ENCODE peak calls at places on chromosomes 16 and 17, in five cellular contexts. One of them, this sample, is unnamed.

GRCh38 chr16:81513204-81514040 is 68.8 kb downstream of the CMIP start:
- DNase-seq in GM23248: peak
- DNase-seq in CD4-positive, CD25-positive, alpha-beta regulatory T cell: no peak
- DNase-seq in dorsolateral prefrontal cortex: peak
- DNase-seq in neural progenitor cell: peak
- DNase-seq in this sample: no peak

GRCh38 chr16:23362460-23363317 is 60.6 kb downstream of the SCNN1B start:
- DNase-seq in GM23248: no peak
- DNase-seq in CD4-positive, CD25-positive, alpha-beta regulatory T cell: no peak
- DNase-seq in dorsolateral prefrontal cortex: no peak
- DNase-seq in neural progenitor cell: no peak
- DNase-seq in this sample: peak

GRCh38 chr16:65117701-65118448 is 4.0 kb downstream of the CDH11 start:
- DNase-seq in GM23248: peak
- DNase-seq in CD4-positive, CD25-positive, alpha-beta regulatory T cell: no peak
- DNase-seq in dorsolateral prefrontal cortex: peak
- DNase-seq in neural progenitor cell: peak
- DNase-seq in this sample: peak

GRCh38 chr17:2170023-2170422 is 115.1 kb downstream of the HIC1 start:
- DNase-seq in GM23248: no peak
- DNase-seq in CD4-positive, CD25-positive, alpha-beta regulatory T cell: no peak
- DNase-seq in dorsolateral prefrontal cortex: no peak
- DNase-seq in neural progenitor cell: peak
- DNase-seq in this sample: no peak

GRCh38 chr17:10384175-10384574 is 11.4 kb upstream of the MYH13 start:
- DNase-seq in GM23248: peak
- DNase-seq in CD4-positive, CD25-positive, alpha-beta regulatory T cell: no peak
- DNase-seq in dorsolateral prefrontal cortex: peak
- DNase-seq in neural progenitor cell: peak
- DNase-seq in this sample: no peak

GRCh38 chr17:54455251-54455868 is 445.3 kb upstream of the TOM1L1 start:
- DNase-seq in GM23248: no peak
- DNase-seq in CD4-positive, CD25-positive, alpha-beta regulatory T cell: no peak
- DNase-seq in dorsolateral prefrontal cortex: no peak
- DNase-seq in neural progenitor cell: no peak
- DNase-seq in this sample: no peak

GRCh38 chr16:53893731-53894435 is 189.9 kb downstream of the FTO start:
- DNase-seq in GM23248: peak
- DNase-seq in CD4-positive, CD25-positive, alpha-beta regulatory T cell: no peak
- DNase-seq in dorsolateral prefrontal cortex: no peak
- DNase-seq in neural progenitor cell: no peak
- DNase-seq in this sample: no peak

GRCh38 chr16:65083181-65083845 is 38.5 kb downstream of the CDH11 start:
- DNase-seq in GM23248: peak
- DNase-seq in CD4-positive, CD25-positive, alpha-beta regulatory T cell: no peak
- DNase-seq in dorsolateral prefrontal cortex: no peak
- DNase-seq in neural progenitor cell: no peak
- DNase-seq in this sample: no peak

GRCh38 chr16:23823475-23824407 is 12.0 kb upstream of the PRKCB start:
- DNase-seq in GM23248: no peak
- DNase-seq in CD4-positive, CD25-positive, alpha-beta regulatory T cell: no peak
- DNase-seq in dorsolateral prefrontal cortex: no peak
- DNase-seq in neural progenitor cell: peak
- DNase-seq in this sample: no peak

GRCh38 chr16:50411034-50411433 is 42.2 kb upstream of the BRD7 start:
- DNase-seq in GM23248: no peak
- DNase-seq in CD4-positive, CD25-positive, alpha-beta regulatory T cell: no peak
- DNase-seq in dorsolateral prefrontal cortex: no peak
- DNase-seq in neural progenitor cell: no peak
- DNase-seq in this sample: no peak

GRCh38 chr16:2954647-2955381 is 9.3 kb upstream of the KREMEN2 start:
- DNase-seq in GM23248: no peak
- DNase-seq in CD4-positive, CD25-positive, alpha-beta regulatory T cell: no peak
- DNase-seq in dorsolateral prefrontal cortex: no peak
- DNase-seq in neural progenitor cell: no peak
- DNase-seq in this sample: no peak

GRCh38 chr17:40443196-40443987 is at the start of gene IGFBP4:
- DNase-seq in GM23248: peak
- DNase-seq in CD4-positive, CD25-positive, alpha-beta regulatory T cell: peak
- DNase-seq in dorsolateral prefrontal cortex: peak
- DNase-seq in neural progenitor cell: peak
- DNase-seq in this sample: peak

GRCh38 chr17:68981288-68981687 is 26.1 kb upstream of the ABCA8 start:
- DNase-seq in GM23248: peak
- DNase-seq in CD4-positive, CD25-positive, alpha-beta regulatory T cell: no peak
- DNase-seq in dorsolateral prefrontal cortex: no peak
- DNase-seq in neural progenitor cell: no peak
- DNase-seq in this sample: peak

GRCh38 chr16:57538235-57538711 is 1.9 kb upstream of the CCDC102A start:
- DNase-seq in GM23248: no peak
- DNase-seq in CD4-positive, CD25-positive, alpha-beta regulatory T cell: no peak
- DNase-seq in dorsolateral prefrontal cortex: no peak
- DNase-seq in neural progenitor cell: no peak
- DNase-seq in this sample: peak

GRCh38 chr17:2982854-2983636 is 80.4 kb downstream of the OR1D5 start:
- DNase-seq in GM23248: peak
- DNase-seq in CD4-positive, CD25-positive, alpha-beta regulatory T cell: no peak
- DNase-seq in dorsolateral prefrontal cortex: peak
- DNase-seq in neural progenitor cell: no peak
- DNase-seq in this sample: no peak

GRCh38 chr16:27449434-27450188 is 47.6 kb downstream of the IL21R start:
- DNase-seq in GM23248: no peak
- DNase-seq in CD4-positive, CD25-positive, alpha-beta regulatory T cell: peak
- DNase-seq in dorsolateral prefrontal cortex: no peak
- DNase-seq in neural progenitor cell: no peak
- DNase-seq in this sample: peak

GRCh38 chr16:3655030-3655790 is 719 bp downstream of the DNASE1 start:
- DNase-seq in GM23248: no peak
- DNase-seq in CD4-positive, CD25-positive, alpha-beta regulatory T cell: no peak
- DNase-seq in dorsolateral prefrontal cortex: no peak
- DNase-seq in neural progenitor cell: no peak
- DNase-seq in this sample: no peak

GRCh38 chr17:4599505-4600281 is 15.4 kb downstream of the SMTNL2 start:
- DNase-seq in GM23248: no peak
- DNase-seq in CD4-positive, CD25-positive, alpha-beta regulatory T cell: no peak
- DNase-seq in dorsolateral prefrontal cortex: no peak
- DNase-seq in neural progenitor cell: peak
- DNase-seq in this sample: no peak

GRCh38 chr16:2949705-2950399 is 14.2 kb upstream of the KREMEN2 start:
- DNase-seq in GM23248: no peak
- DNase-seq in CD4-positive, CD25-positive, alpha-beta regulatory T cell: no peak
- DNase-seq in dorsolateral prefrontal cortex: no peak
- DNase-seq in neural progenitor cell: no peak
- DNase-seq in this sample: no peak

GRCh38 chr17:36535669-36536081 is 888 bp downstream of the PIGW start:
- DNase-seq in GM23248: no peak
- DNase-seq in CD4-positive, CD25-positive, alpha-beta regulatory T cell: no peak
- DNase-seq in dorsolateral prefrontal cortex: no peak
- DNase-seq in neural progenitor cell: no peak
- DNase-seq in this sample: no peak

GRCh38 chr17:51461578-51462004 is 201.2 kb downstream of the UTP18 start:
- DNase-seq in GM23248: peak
- DNase-seq in CD4-positive, CD25-positive, alpha-beta regulatory T cell: peak
- DNase-seq in dorsolateral prefrontal cortex: peak
- DNase-seq in neural progenitor cell: peak
- DNase-seq in this sample: peak

GRCh38 chr16:81646561-81646960 is 132.5 kb upstream of the PLCG2 start:
- DNase-seq in GM23248: peak
- DNase-seq in CD4-positive, CD25-positive, alpha-beta regulatory T cell: no peak
- DNase-seq in dorsolateral prefrontal cortex: no peak
- DNase-seq in neural progenitor cell: no peak
- DNase-seq in this sample: no peak

GRCh38 chr17:57424777-57425188 is 168.5 kb downstream of the MSI2 start:
- DNase-seq in GM23248: no peak
- DNase-seq in CD4-positive, CD25-positive, alpha-beta regulatory T cell: no peak
- DNase-seq in dorsolateral prefrontal cortex: no peak
- DNase-seq in neural progenitor cell: no peak
- DNase-seq in this sample: no peak

GRCh38 chr16:77949445-77949844 is 72.9 kb upstream of the CLEC3A start:
- DNase-seq in GM23248: no peak
- DNase-seq in CD4-positive, CD25-positive, alpha-beta regulatory T cell: no peak
- DNase-seq in dorsolateral prefrontal cortex: no peak
- DNase-seq in neural progenitor cell: no peak
- DNase-seq in this sample: no peak

GRCh38 chr17:56834380-56835258 is 668 bp downstream of the DGKE start:
- DNase-seq in GM23248: peak
- DNase-seq in CD4-positive, CD25-positive, alpha-beta regulatory T cell: peak
- DNase-seq in dorsolateral prefrontal cortex: peak
- DNase-seq in neural progenitor cell: peak
- DNase-seq in this sample: peak

GRCh38 chr16:6862058-6862457 is 470.6 kb upstream of the RBFOX1 start:
- DNase-seq in GM23248: no peak
- DNase-seq in CD4-positive, CD25-positive, alpha-beta regulatory T cell: no peak
- DNase-seq in dorsolateral prefrontal cortex: no peak
- DNase-seq in neural progenitor cell: no peak
- DNase-seq in this sample: no peak

GRCh38 chr16:57807252-57807967 is 5.1 kb upstream of the KIFC3 start:
- DNase-seq in GM23248: peak
- DNase-seq in CD4-positive, CD25-positive, alpha-beta regulatory T cell: no peak
- DNase-seq in dorsolateral prefrontal cortex: no peak
- DNase-seq in neural progenitor cell: no peak
- DNase-seq in this sample: no peak

GRCh38 chr16:65225488-65225887 is 103.6 kb upstream of the CDH11 start:
- DNase-seq in GM23248: no peak
- DNase-seq in CD4-positive, CD25-positive, alpha-beta regulatory T cell: no peak
- DNase-seq in dorsolateral prefrontal cortex: no peak
- DNase-seq in neural progenitor cell: no peak
- DNase-seq in this sample: no peak

GRCh38 chr17:6448473-6448872 is 4.2 kb downstream of the PIMREG start:
- DNase-seq in GM23248: no peak
- DNase-seq in CD4-positive, CD25-positive, alpha-beta regulatory T cell: no peak
- DNase-seq in dorsolateral prefrontal cortex: no peak
- DNase-seq in neural progenitor cell: no peak
- DNase-seq in this sample: no peak

GRCh38 chr17:43456661-43457361 is 27.0 kb upstream of the DHX8 start:
- DNase-seq in GM23248: no peak
- DNase-seq in CD4-positive, CD25-positive, alpha-beta regulatory T cell: no peak
- DNase-seq in dorsolateral prefrontal cortex: no peak
- DNase-seq in neural progenitor cell: no peak
- DNase-seq in this sample: no peak

GRCh38 chr17:43456029-43456428 is 27.7 kb upstream of the DHX8 start:
- DNase-seq in GM23248: no peak
- DNase-seq in CD4-positive, CD25-positive, alpha-beta regulatory T cell: no peak
- DNase-seq in dorsolateral prefrontal cortex: no peak
- DNase-seq in neural progenitor cell: no peak
- DNase-seq in this sample: no peak

GRCh38 chr17:43461185-43461584 is 22.6 kb upstream of the DHX8 start:
- DNase-seq in GM23248: no peak
- DNase-seq in CD4-positive, CD25-positive, alpha-beta regulatory T cell: no peak
- DNase-seq in dorsolateral prefrontal cortex: no peak
- DNase-seq in neural progenitor cell: no peak
- DNase-seq in this sample: no peak

GRCh38 chr17:43454888-43455287 is 28.9 kb upstream of the DHX8 start:
- DNase-seq in GM23248: no peak
- DNase-seq in CD4-positive, CD25-positive, alpha-beta regulatory T cell: no peak
- DNase-seq in dorsolateral prefrontal cortex: no peak
- DNase-seq in neural progenitor cell: no peak
- DNase-seq in this sample: no peak

GRCh38 chr17:43457362-43457692 is 26.4 kb upstream of the DHX8 start:
- DNase-seq in GM23248: no peak
- DNase-seq in CD4-positive, CD25-positive, alpha-beta regulatory T cell: no peak
- DNase-seq in dorsolateral prefrontal cortex: no peak
- DNase-seq in neural progenitor cell: no peak
- DNase-seq in this sample: no peak
- H3K27ac ChIP-seq in GM23248: no peak
- H3K27ac ChIP-seq in CD4-positive, CD25-positive, alpha-beta regulatory T cell: no peak
- H3K27ac ChIP-seq in dorsolateral prefrontal cortex: no peak
- H3K27ac ChIP-seq in neural progenitor cell: no peak
- H3K27ac ChIP-seq in this sample: no peak

GRCh38 chr17:28534740-28535375 is 17.6 kb downstream of the UNC119 start:
- DNase-seq in GM23248: no peak
- DNase-seq in CD4-positive, CD25-positive, alpha-beta regulatory T cell: no peak
- DNase-seq in dorsolateral prefrontal cortex: no peak
- DNase-seq in neural progenitor cell: no peak
- DNase-seq in this sample: no peak
- H3K27ac ChIP-seq in GM23248: no peak
- H3K27ac ChIP-seq in CD4-positive, CD25-positive, alpha-beta regulatory T cell: no peak
- H3K27ac ChIP-seq in dorsolateral prefrontal cortex: no peak
- H3K27ac ChIP-seq in neural progenitor cell: no peak
- H3K27ac ChIP-seq in this sample: no peak

DNA sequence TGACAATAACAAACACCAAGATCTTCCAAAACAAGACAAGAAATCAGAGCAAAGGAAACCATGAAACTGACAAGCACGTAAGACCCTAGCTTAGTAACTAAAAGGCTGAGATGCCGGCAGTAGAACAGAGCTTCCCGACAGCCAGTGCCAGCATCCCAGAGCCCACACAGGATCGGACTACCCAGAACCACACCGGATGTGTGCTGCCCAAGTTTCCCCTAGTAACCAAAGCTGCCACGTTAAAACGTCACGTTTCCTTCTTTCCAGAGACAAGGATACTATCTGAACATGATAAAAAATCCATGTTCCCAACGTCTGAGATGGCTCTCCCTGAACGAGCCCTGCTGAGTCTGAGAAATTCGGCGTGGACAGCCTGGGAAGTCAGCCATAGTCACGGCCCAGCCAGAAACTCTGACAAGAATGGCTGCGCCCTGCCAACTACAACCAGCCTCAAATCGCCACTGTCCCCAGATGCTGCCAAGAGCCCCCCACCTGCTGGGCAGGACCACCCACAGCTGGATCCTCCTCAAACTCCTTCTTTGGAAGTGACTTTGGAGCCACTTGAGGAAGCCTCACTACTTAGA is 16.9 kb downstream of the CCDC57 start:
- DNase-seq in GM23248: no peak
- DNase-seq in CD4-positive, CD25-positive, alpha-beta regulatory T cell: no peak
- DNase-seq in dorsolateral prefrontal cortex: no peak
- DNase-seq in neural progenitor cell: no peak
- DNase-seq in this sample: no peak
- H3K27ac ChIP-seq in GM23248: no peak
- H3K27ac ChIP-seq in CD4-positive, CD25-positive, alpha-beta regulatory T cell: no peak
- H3K27ac ChIP-seq in dorsolateral prefrontal cortex: no peak
- H3K27ac ChIP-seq in neural progenitor cell: no peak
- H3K27ac ChIP-seq in this sample: peak

DNA sequence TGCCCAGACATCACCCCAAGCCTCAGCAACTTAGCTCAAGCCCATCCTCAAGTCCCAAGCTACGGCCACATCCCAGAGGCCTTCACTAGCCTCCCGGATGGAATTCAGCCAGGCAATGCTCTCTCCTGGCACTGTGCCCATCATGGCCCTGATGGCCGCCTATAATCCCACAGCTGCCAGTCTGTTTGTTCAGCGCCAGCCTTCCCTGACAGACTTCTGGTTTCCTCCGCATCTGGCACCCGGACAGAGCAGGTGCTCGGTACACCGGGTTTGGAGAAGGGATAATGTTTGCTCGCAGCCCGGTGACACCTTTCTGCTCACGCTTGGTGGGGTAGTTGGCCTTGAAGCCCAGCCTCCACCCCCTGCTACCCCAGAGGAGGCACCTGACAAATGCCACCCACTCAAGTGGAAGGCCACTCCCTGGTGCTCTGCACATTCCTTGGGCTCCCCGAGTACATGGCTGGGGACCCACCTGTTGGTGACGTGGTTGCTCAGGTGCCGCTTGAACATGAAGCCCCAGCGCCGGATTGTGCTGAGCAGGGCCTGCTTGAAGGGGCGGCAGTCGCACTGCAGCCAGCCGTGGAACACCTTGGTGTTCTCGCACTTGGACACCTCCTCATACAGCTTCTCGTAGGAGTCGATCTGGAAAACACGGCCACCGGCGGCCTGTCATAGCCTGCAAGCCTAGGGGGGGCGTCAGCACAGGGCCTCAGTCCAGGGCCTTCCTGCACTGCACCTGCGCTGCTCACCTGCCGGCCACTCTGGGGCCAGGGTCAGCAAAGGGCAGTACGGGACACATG is 47.1 kb downstream of the DNAH17 start:
- DNase-seq in GM23248: no peak
- DNase-seq in CD4-positive, CD25-positive, alpha-beta regulatory T cell: no peak
- DNase-seq in dorsolateral prefrontal cortex: peak
- DNase-seq in neural progenitor cell: no peak
- DNase-seq in this sample: peak
- H3K27ac ChIP-seq in GM23248: no peak
- H3K27ac ChIP-seq in CD4-positive, CD25-positive, alpha-beta regulatory T cell: no peak
- H3K27ac ChIP-seq in dorsolateral prefrontal cortex: no peak
- H3K27ac ChIP-seq in neural progenitor cell: no peak
- H3K27ac ChIP-seq in this sample: no peak